ENCODE peak calls at places on chromosome 18, in seven cellular contexts. E, N, R, A, W, I and F are unnamed samples.

GRCh38 chr18:77702686-77703085 is 453.0 kb downstream of the GALR1 start:
- DNase-seq in R (no peak), W (peak; percentile 25), I (peak; percentile 37), E (no peak), A (peak; percentile 58), N (peak; percentile 59), F (no peak)

GRCh38 chr18:9519431-9519830 is 44.1 kb downstream of the RALBP1 start:
- DNase-seq in E (no peak), A (no peak), N (no peak), R (no peak), W (no peak), I (no peak), F (no peak)

GRCh38 chr18:65938592-65939372 is 188.0 kb downstream of the CDH7 start:
- DNase-seq in I (peak; percentile 48), W (peak; percentile 24), N (peak; percentile 48), A (peak; percentile 17), E (no peak), R (no peak), F (no peak)

GRCh38 chr18:63440219-63440618 is 17.9 kb upstream of the VPS4B start:
- DNase-seq in E (no peak), R (no peak), A (no peak), W (peak; percentile 13), I (no peak), N (no peak), F (peak; percentile 84)

GRCh38 chr18:28422577-28422976 is 245.6 kb upstream of the CDH2 start:
- DNase-seq in A (no peak), R (no peak), E (no peak), W (no peak), I (no peak), N (no peak), F (no peak)

GRCh38 chr18:13223341-13224148 is 5.0 kb downstream of the LDLRAD4 start:
- DNase-seq in A (no peak), I (no peak), E (no peak), N (no peak), R (no peak), W (no peak), F (peak; percentile 66)

GRCh38 chr18:79765491-79766245 is 32.1 kb upstream of the KCNG2 start:
- DNase-seq in I (no peak), R (no peak), E (no peak), W (peak; percentile 24), N (no peak), A (no peak), F (no peak)

GRCh38 chr18:72155327-72155726 is 388.8 kb downstream of the CBLN2 start:
- DNase-seq in A (peak; percentile 54), W (no peak), N (no peak), R (no peak), I (no peak), E (no peak), F (no peak)

GRCh38 chr18:49813321-49814146 is at the start of gene ACAA2:
- DNase-seq in I (peak; percentile 74), N (peak; percentile 83), A (peak; percentile 85), R (peak; percentile 50), W (peak; percentile 88), E (peak; percentile 61), F (peak; percentile 90)

GRCh38 chr18:63342206-63342605 is 22.6 kb upstream of the BCL2 start:
- DNase-seq in W (peak; percentile 38), A (no peak), N (no peak), R (no peak), E (no peak), I (no peak), F (no peak)

GRCh38 chr18:63238711-63239110 is 80.9 kb downstream of the BCL2 start:
- DNase-seq in A (no peak), N (no peak), I (peak; percentile 21), E (no peak), W (no peak), R (no peak), F (no peak)

GRCh38 chr18:9862686-9863085 is 23.1 kb upstream of the TXNDC2 start:
- DNase-seq in I (no peak), N (no peak), W (no peak), A (peak; percentile 8), R (no peak), E (no peak), F (no peak)

GRCh38 chr18:79809482-79810192 is 11.9 kb downstream of the KCNG2 start:
- DNase-seq in N (no peak), R (no peak), I (no peak), E (no peak), A (no peak), W (no peak), F (no peak)

GRCh38 chr18:63762518-63762917 is 12.7 kb upstream of the SERPINB7 start:
- DNase-seq in N (no peak), R (no peak), I (no peak), A (no peak), W (peak; percentile 65), E (peak; percentile 71), F (no peak)

GRCh38 chr18:5073026-5073944 is 123.8 kb downstream of the AKAIN1 start:
- DNase-seq in A (peak; percentile 6), I (peak; percentile 55), R (no peak), E (no peak), W (peak; percentile 15), N (peak; percentile 16), F (no peak)

GRCh38 chr18:31232000-31232399 is 69.3 kb upstream of the DSC1 start:
- DNase-seq in R (no peak), N (no peak), A (no peak), E (no peak), I (no peak), W (no peak), F (no peak)

GRCh38 chr18:78100189-78100588 is 850.5 kb downstream of the GALR1 start:
- DNase-seq in I (no peak), N (no peak), R (no peak), E (no peak), W (no peak), A (no peak), F (no peak)

GRCh38 chr18:46243095-46243494 is 138.9 kb downstream of the HAUS1 start:
- DNase-seq in E (no peak), N (no peak), W (no peak), I (no peak), A (no peak), R (no peak), F (no peak)

GRCh38 chr18:26089247-26090129 is 925 bp downstream of the SS18 start:
- DNase-seq in A (no peak), E (no peak), R (no peak), I (peak; percentile 12), N (no peak), W (peak; percentile 40), F (no peak)

GRCh38 chr18:21363411-21363810 is 121.4 kb downstream of the GREB1L start:
- DNase-seq in I (no peak), N (no peak), E (no peak), A (no peak), R (no peak), W (no peak), F (no peak)

GRCh38 chr18:48306838-48307237 is 102.3 kb downstream of the ZBTB7C start:
- DNase-seq in E (no peak), A (no peak), N (no peak), R (no peak), I (no peak), W (no peak), F (no peak)

GRCh38 chr18:47075098-47075883 is 39.9 kb upstream of the ELOA2 start:
- DNase-seq in W (peak; percentile 34), I (peak; percentile 5), E (no peak), A (no peak), R (no peak), N (no peak), F (no peak)

GRCh38 chr18:33821503-33821902 is 243.5 kb downstream of the ASXL3 start:
- DNase-seq in N (no peak), I (no peak), A (no peak), W (peak; percentile 58), E (no peak), R (no peak), F (no peak)

GRCh38 chr18:58860747-58861224 is 3.9 kb upstream of the ZNF532 start:
- DNase-seq in I (no peak), E (no peak), A (no peak), N (no peak), R (no peak), W (no peak), F (no peak)

GRCh38 chr18:3180325-3180724 is 39.4 kb downstream of the MYOM1 start:
- DNase-seq in W (peak; percentile 15), N (no peak), R (no peak), I (no peak), A (no peak), E (no peak), F (no peak)

GRCh38 chr18:77000527-77000926 is 132.1 kb downstream of the MBP start:
- DNase-seq in A (peak; percentile 23), W (peak; percentile 43), E (no peak), R (no peak), N (peak; percentile 11), I (peak; percentile 29), F (peak; percentile 58)